ENCODE peak calls at places on chromosomes 2 and 18, in six cellular contexts. C is NCI-H1694; T is GM23248; P is NCI-H1105 treated with DMSO at 0.1 percent for 48 hours; F is T-helper 9 cell; U is stimulated activated naive CD4-positive, alpha-beta T cell. O is an unnamed sample.

GRCh38 chr18:22694954-22695353 is 238.2 kb upstream of the RBBP8 start:
- DNase-seq in P (no peak), U (no peak), T (peak), F (no peak), C (no peak), O (peak)

GRCh38 chr18:37502036-37502435 is 63.6 kb downstream of the CELF4 start:
- DNase-seq in T (no peak), F (no peak), U (no peak), C (no peak), P (no peak), O (no peak)

GRCh38 chr2:198639580-198639979 is 818.2 kb downstream of the SATB2 start:
- DNase-seq in C (no peak), F (no peak), T (peak), P (no peak), U (no peak), O (no peak)

GRCh38 chr2:38301969-38302702 is 74.9 kb downstream of the ATL2 start:
- DNase-seq in P (no peak), C (no peak), F (no peak), U (no peak), T (peak), O (no peak)

GRCh38 chr2:192236136-192236535 is 41.4 kb upstream of the TMEFF2 start:
- DNase-seq in C (no peak), P (no peak), T (peak), U (no peak), F (no peak), O (peak)

GRCh38 chr18:1014951-1015627 is 110.4 kb downstream of the ADCYAP1 start:
- DNase-seq in F (no peak), P (no peak), C (no peak), T (peak), U (no peak), O (no peak)

GRCh38 chr2:72023678-72024390 is 123.8 kb downstream of the CYP26B1 start:
- DNase-seq in C (no peak), F (no peak), P (no peak), T (no peak), U (no peak), O (no peak)

GRCh38 chr2:43024515-43024962 is 201.9 kb downstream of the ZFP36L2 start:
- DNase-seq in F (peak), T (peak), C (peak), P (no peak), U (peak), O (no peak)

GRCh38 chr2:150188801-150189200 is 298.7 kb downstream of the RND3 start:
- DNase-seq in T (no peak), C (no peak), U (no peak), F (no peak), P (no peak), O (no peak)

GRCh38 chr2:113113794-113114193 is 13.6 kb upstream of the IL1RN start:
- DNase-seq in P (no peak), T (no peak), F (no peak), U (no peak), C (no peak), O (no peak)

GRCh38 chr2:40248294-40248693 is 203.6 kb downstream of the SLC8A1 start:
- DNase-seq in T (no peak), P (no peak), F (no peak), U (no peak), C (no peak), O (no peak)

GRCh38 chr2:145323512-145323911 is 803.6 kb upstream of the ZEB2 start:
- DNase-seq in C (no peak), F (no peak), T (peak), P (no peak), U (no peak), O (peak)

GRCh38 chr2:182245963-182246362 is 180.9 kb downstream of the PDE1A start:
- DNase-seq in F (no peak), T (peak), P (no peak), C (no peak), U (no peak), O (no peak)

GRCh38 chr2:241194811-241195210 is 6.3 kb downstream of the ANO7 start:
- DNase-seq in U (no peak), F (no peak), T (no peak), C (no peak), P (no peak), O (no peak)

GRCh38 chr2:85222792-85223191 is 89.6 kb downstream of the TCF7L1 start:
- DNase-seq in P (peak), C (no peak), T (no peak), U (no peak), F (no peak), O (no peak)

GRCh38 chr2:5914831-5915611 is 222.8 kb downstream of the SOX11 start:
- DNase-seq in U (no peak), P (no peak), T (peak), C (no peak), F (no peak), O (no peak)

GRCh38 chr18:267380-267687 is 513 bp downstream of the THOC1 start:
- DNase-seq in C (no peak), U (no peak), T (no peak), F (no peak), P (peak), O (no peak)

GRCh38 chr2:9178905-9179571 is 27.6 kb upstream of the ASAP2 start:
- DNase-seq in C (no peak), F (no peak), P (peak), U (no peak), T (peak), O (peak)

GRCh38 chr2:58553937-58554336 is 312.8 kb upstream of the FANCL start:
- DNase-seq in C (no peak), T (peak), U (no peak), P (no peak), F (no peak), O (no peak)

GRCh38 chr2:44774826-44775492 is 166.5 kb upstream of the SIX3 start:
- DNase-seq in C (no peak), U (no peak), P (peak), F (no peak), T (no peak), O (no peak)

GRCh38 chr2:191789791-191790190 is 57.1 kb downstream of the CAVIN2 start:
- DNase-seq in C (no peak), P (no peak), F (no peak), U (no peak), T (no peak), O (peak)

GRCh38 chr18:48641981-48642380 is 103.2 kb downstream of the CTIF start:
- DNase-seq in U (no peak), F (no peak), C (no peak), T (no peak), P (no peak), O (no peak)

GRCh38 chr2:164967781-164968228 is 12.5 kb upstream of the SLC38A11 start:
- DNase-seq in P (no peak), F (no peak), C (no peak), T (peak), U (no peak), O (peak)

GRCh38 chr2:192604295-192604694 is 409.6 kb upstream of the TMEFF2 start:
- DNase-seq in F (no peak), T (no peak), P (no peak), U (no peak), C (no peak), O (no peak)

O was measured in LHCN-M2.